ENCODE peak calls at places on chromosomes 7 and 10, in six cellular contexts. U, L, E, Y, K and S are unnamed samples.

GRCh38 chr7:19397917-19398316 is 252.7 kb upstream of the FERD3L start:
- DNase-seq in K (no peak), L (peak; percentile 23), E (no peak), U (no peak), Y (no peak), S (no peak)

GRCh38 chr7:69781412-69781846 is 183.2 kb downstream of the AUTS2 start:
- DNase-seq in L (peak; percentile 69), U (no peak), K (peak; percentile 42), Y (no peak), E (peak; percentile 53), S (no peak)

GRCh38 chr10:26527018-26527417 is 88.9 kb downstream of the APBB1IP start:
- DNase-seq in L (no peak), U (no peak), K (no peak), E (no peak), Y (no peak), S (no peak)

GRCh38 chr10:90306187-90306586 is 551.7 kb downstream of the HTR7 start:
- DNase-seq in Y (no peak), U (no peak), L (peak; percentile 89), E (no peak), K (no peak), S (no peak)

GRCh38 chr7:1505731-1506550 is 1.8 kb upstream of the INTS1 start:
- DNase-seq in Y (no peak), E (no peak), L (no peak), K (no peak), U (peak; percentile 81), S (no peak)

GRCh38 chr10:23656735-23657134 is 217.9 kb downstream of the OTUD1 start:
- DNase-seq in L (no peak), Y (no peak), K (no peak), U (no peak), E (peak; percentile 34), S (peak; percentile 11)

GRCh38 chr7:116876664-116877442 is 14.5 kb downstream of the CAPZA2 start:
- DNase-seq in Y (no peak), K (peak; percentile 69), E (no peak), L (peak; percentile 74), U (no peak), S (no peak)

GRCh38 chr7:50119815-50120637 is 27.0 kb upstream of the ZPBP start:
- DNase-seq in E (no peak), U (no peak), K (no peak), L (no peak), Y (no peak), S (peak; percentile 37)

GRCh38 chr10:104617831-104618230 is 23.3 kb upstream of the SORCS3 start:
- DNase-seq in E (no peak), K (no peak), L (no peak), Y (no peak), U (no peak), S (no peak)

DNA sequence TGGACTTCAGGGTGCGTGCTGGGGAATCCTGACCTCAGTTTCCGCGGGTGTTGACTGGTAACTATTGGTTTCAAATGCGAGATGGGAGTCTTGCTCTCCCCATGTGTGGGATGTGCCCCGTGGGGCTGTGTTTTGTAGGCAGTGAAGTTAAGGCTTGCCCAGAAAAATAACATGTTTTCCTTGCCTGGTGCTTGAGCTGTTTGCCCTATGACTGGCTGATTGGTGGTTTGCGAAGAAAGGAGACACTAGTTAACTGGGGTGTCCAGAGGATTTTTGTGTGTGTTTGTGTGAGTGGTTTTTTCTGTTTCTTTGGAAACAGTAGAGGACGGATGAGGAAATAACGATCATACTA is 61.9 kb downstream of the CREB5 start:
- DNase-seq in U (no peak), K (peak; percentile 36), E (peak; percentile 15), Y (no peak), L (no peak), S (no peak)
- H3K27me3 ChIP-seq in U (peaks cover 4% of the 10 kb centered on the region), K (no peaks in the 10 kb centered on the region), E (no peaks in the 10 kb centered on the region), Y (no peaks in the 10 kb centered on the region), L (no peaks in the 10 kb centered on the region), S (no peaks in the 10 kb centered on the region)

GRCh38 chr10:6579193-6579903 is 728 bp downstream of the PRKCQ start:
- DNase-seq in Y (no peak), L (no peak), E (no peak), U (no peak), K (no peak), S (peak; percentile 46)
- H3K4me3 ChIP-seq in Y (peak overlapping the region; percentile 75), L (peak overlapping the region; percentile 73), E (no peak overlapping the region), U (peak overlapping the region; percentile 54), K (peak overlapping the region; percentile 72), S (peak overlapping the region; percentile 83)

GRCh38 chr10:92450896-92451295 is 123.0 kb downstream of the IDE start:
- DNase-seq in K (no peak), Y (no peak), L (no peak), E (no peak), U (no peak), S (no peak)
- H3K27me3 ChIP-seq in K (no peaks in the 10 kb centered on the region), Y (no peaks in the 10 kb centered on the region), L (no peaks in the 10 kb centered on the region), E (no peaks in the 10 kb centered on the region), U (no peaks in the 10 kb centered on the region), S (no peaks in the 10 kb centered on the region)

DNA sequence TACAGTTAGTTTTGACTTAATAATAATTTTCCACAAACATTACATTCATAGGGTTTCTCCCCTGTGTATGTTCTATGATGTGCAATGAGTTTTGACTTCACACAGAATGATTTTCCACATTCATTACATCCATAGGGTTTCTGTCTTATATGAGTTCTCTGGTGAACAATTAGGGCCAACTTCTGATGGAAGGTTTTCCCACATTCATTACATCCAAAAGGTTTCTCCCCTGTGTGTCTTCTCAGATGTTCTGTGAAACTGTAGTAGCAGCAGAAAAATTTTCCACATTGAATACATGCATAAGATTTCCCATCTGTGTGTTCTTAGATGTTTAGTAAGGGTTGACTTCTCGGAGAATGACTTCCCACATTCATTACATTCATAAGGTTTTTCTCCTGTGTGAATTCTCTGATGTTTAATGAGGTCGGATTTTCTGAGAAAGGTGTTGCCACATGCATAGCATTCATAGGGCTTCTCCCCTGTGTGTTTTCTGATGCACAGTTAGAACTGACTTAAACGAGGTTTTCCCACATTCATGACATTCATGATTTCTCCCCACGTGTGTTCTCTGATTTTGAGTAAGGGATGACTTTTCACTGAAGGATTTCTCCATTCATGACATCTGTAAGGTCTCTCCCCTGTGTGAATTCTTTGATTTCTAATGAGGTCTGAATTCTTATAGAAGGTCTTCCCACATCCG is 118.5 kb downstream of the ZNF33B start:
- DNase-seq in K (no peak), Y (no peak), E (peak; percentile 3), L (no peak), U (no peak), S (no peak)
- H3K4me3 ChIP-seq in K (no peak overlapping the region), Y (no peak overlapping the region), E (no peak overlapping the region), L (no peak overlapping the region), U (no peak overlapping the region), S (no peak overlapping the region)

GRCh38 chr10:101238732-101239105 is 9.5 kb upstream of the LBX1 start:
- DNase-seq in L (peak; percentile 32), K (no peak), U (no peak), Y (no peak), E (peak; percentile 17), S (no peak)

GRCh38 chr10:101235766-101236165 is 6.5 kb upstream of the LBX1 start:
- DNase-seq in Y (no peak), L (no peak), E (no peak), K (no peak), U (no peak), S (no peak)

GRCh38 chr10:101237908-101238731 is 8.9 kb upstream of the LBX1 start:
- DNase-seq in L (no peak), U (no peak), Y (no peak), E (no peak), K (no peak), S (no peak)

GRCh38 chr10:101237080-101237817 is 8.0 kb upstream of the LBX1 start:
- DNase-seq in Y (no peak), L (no peak), U (no peak), K (no peak), E (no peak), S (no peak)

DNA sequence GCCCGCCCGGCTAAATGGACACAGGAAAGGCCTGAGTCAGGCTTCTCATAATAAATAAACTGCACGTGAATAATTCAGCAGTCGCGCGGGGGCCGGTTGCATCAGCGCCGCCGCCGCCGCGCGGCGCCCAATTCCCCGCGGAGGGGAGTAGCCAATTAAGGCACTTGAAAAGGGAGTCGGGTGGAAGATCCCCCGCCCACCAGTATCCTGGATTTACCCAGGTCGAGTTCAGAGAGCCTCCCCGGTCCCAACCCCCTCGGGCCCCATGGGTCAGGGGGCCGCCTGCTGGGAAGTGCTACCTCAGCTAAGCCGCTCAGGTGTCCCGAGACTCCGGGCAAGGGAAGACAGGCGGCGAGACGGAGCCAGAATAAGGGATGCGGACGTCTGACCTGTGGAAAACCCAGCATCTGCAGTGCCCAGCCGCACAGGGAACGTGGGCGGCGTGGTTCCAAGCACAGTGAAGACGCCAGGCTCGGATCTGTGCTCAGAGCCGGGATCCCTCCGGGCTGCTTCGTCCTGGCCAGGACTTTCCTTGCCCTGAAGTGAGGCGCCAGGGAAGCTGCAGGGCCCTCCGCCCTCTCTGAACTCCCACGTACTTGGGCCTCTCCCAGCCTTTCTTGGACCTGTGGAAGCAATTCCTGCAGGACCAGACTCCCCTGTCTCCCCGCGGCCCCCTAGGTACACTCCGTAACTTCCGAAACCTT is 7.3 kb upstream of the LBX1 start:
- DNase-seq in U (no peak), K (no peak), Y (no peak), E (peak; percentile 73), L (peak; percentile 34), S (no peak)
- H3K27me3 ChIP-seq in U (peaks cover 79% of the 10 kb centered on the region), K (peaks cover 2% of the 10 kb centered on the region), Y (peaks cover 15% of the 10 kb centered on the region), E (peaks cover 81% of the 10 kb centered on the region), L (peaks cover 99% of the 10 kb centered on the region), S (peaks cover 19% of the 10 kb centered on the region)

DNA sequence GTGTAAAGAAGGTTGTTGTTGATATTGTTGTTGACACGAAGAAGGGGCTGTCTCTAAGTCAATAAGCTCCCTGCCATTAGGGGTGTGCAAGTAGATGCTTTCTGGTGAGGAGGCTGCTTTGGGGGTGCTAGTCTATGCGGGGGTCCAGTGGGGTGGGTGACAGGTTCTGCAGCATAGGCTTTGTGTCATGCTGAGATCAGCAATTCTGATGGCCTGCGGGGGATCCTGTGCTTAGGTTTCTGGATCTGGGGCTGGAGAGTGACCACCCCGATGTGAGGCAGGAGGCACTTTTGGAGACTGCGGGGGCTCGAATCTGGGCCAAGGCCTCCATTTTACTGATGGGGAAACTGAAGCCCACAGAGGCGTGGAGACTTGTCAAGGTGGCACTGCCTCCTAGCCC is 5.1 kb downstream of the AQP1 start:
- DNase-seq in E (no peak), L (no peak), K (no peak), Y (no peak), U (no peak), S (no peak)
- H3K4me3 ChIP-seq in E (no peak overlapping the region), L (no peak overlapping the region), K (no peak overlapping the region), Y (peak overlapping the region; percentile 12), U (no peak overlapping the region), S (no peak overlapping the region)

GRCh38 chr10:117531371-117532002 is 11.1 kb upstream of the EMX2 start:
- DNase-seq in U (no peak), K (no peak), Y (no peak), L (no peak), E (no peak), S (no peak)
- H3K27me3 ChIP-seq in U (peaks cover 64% of the 10 kb centered on the region), K (no peaks in the 10 kb centered on the region), Y (peaks cover 4% of the 10 kb centered on the region), L (peaks cover 100% of the 10 kb centered on the region), E (no peaks in the 10 kb centered on the region), S (peaks cover 3% of the 10 kb centered on the region)